ENCODE peak calls at places on chromosomes 3 and 15, in eight cellular contexts. I is HL-60; M is left kidney; H is right cardiac atrium; T is activated CD4-positive, alpha-beta T cell treated with anti-CD3 and anti-CD28 coated beads for 36 hours; D is nephron progenitor cell; U is CD4-positive, alpha-beta T cell; V is activated T-cell treated with anti-CD3 and anti-CD28 coated beads, Interleukin-2, amount 50 U/mL, for 72 hours. C is an unnamed sample.

GRCh38 chr3:178771511-178771910 is 235.3 kb downstream of the KCNMB2 start:
- DNase-seq in I (no peak), M (no peak), H (no peak), T (no peak), D (no peak), U (no peak), V (no peak), C (no peak)

GRCh38 chr3:169668081-169668956 is 4.8 kb upstream of the MECOM start:
- DNase-seq in I (peak), M (peak), H (peak), T (peak), D (peak), U (no peak), V (peak), C (no peak)

GRCh38 chr3:158808697-158809096 is 6.8 kb downstream of the MFSD1 start:
- DNase-seq in I (peak), M (no peak), H (no peak), T (peak), D (no peak), U (no peak), V (peak), C (no peak)

GRCh38 chr15:63708141-63708772 is 111.1 kb downstream of the FBXL22 start:
- DNase-seq in I (no peak), M (no peak), H (no peak), T (no peak), D (no peak), U (no peak), V (no peak), C (no peak)

GRCh38 chr3:146160233-146160963 is 586 bp downstream of the PLOD2 start:
- DNase-seq in I (no peak), M (peak), H (peak), T (peak), D (peak), U (no peak), V (peak), C (no peak)

GRCh38 chr3:11379238-11379823 is 107.1 kb downstream of the ATG7 start:
- DNase-seq in I (no peak), M (peak), H (no peak), T (no peak), D (peak), U (no peak), V (no peak), C (no peak)

GRCh38 chr3:45124379-45124778 is 21.8 kb downstream of the CDCP1 start:
- DNase-seq in I (no peak), M (no peak), H (no peak), T (no peak), D (no peak), U (no peak), V (no peak), C (no peak)

GRCh38 chr3:35936571-35936970 is 297.2 kb downstream of the ARPP21 start:
- DNase-seq in I (no peak), M (no peak), H (no peak), T (no peak), D (no peak), U (no peak), V (no peak), C (no peak)

GRCh38 chr15:44435893-44436667 is 8.7 kb downstream of the CTDSPL2 start:
- DNase-seq in I (no peak), M (no peak), H (no peak), T (no peak), D (no peak), U (no peak), V (no peak), C (no peak)

GRCh38 chr15:57235865-57236264 is 140.4 kb upstream of the CGNL1 start:
- DNase-seq in I (no peak), M (peak), H (no peak), T (no peak), D (peak), U (no peak), V (no peak), C (no peak)